ENCODE peak calls at places on chromosome 12, in six cellular contexts. T, F, E, L, H and C are unnamed samples.

GRCh38 chr12:113896194-113896593 is 69.9 kb downstream of the RBM19 start:
- DNase-seq in T (no peak), F (peak), E (no peak), L (no peak), H (peak), C (no peak)

GRCh38 chr12:106740813-106741212 is 33.7 kb upstream of the RIC8B start:
- DNase-seq in T (no peak), F (no peak), E (no peak), L (no peak), H (no peak), C (no peak)

GRCh38 chr12:68888243-68888642 is 44.7 kb downstream of the CPM start:
- DNase-seq in T (no peak), F (no peak), E (no peak), L (no peak), H (no peak), C (no peak)

GRCh38 chr12:108849653-108850052 is 7.7 kb downstream of the SSH1 start:
- DNase-seq in T (no peak), F (no peak), E (peak), L (peak), H (no peak), C (no peak)

GRCh38 chr12:123017753-123018152 is 37.3 kb downstream of the ARL6IP4 start:
- DNase-seq in T (no peak), F (no peak), E (no peak), L (no peak), H (no peak), C (no peak)

GRCh38 chr12:19737019-19737418 is 297.7 kb downstream of the AEBP2 start:
- DNase-seq in T (no peak), F (no peak), E (no peak), L (no peak), H (no peak), C (no peak)

GRCh38 chr12:68532204-68532886 is 78.4 kb upstream of the RAP1B start:
- DNase-seq in T (no peak), F (no peak), E (no peak), L (no peak), H (no peak), C (no peak)

GRCh38 chr12:107079172-107080011 is 14.0 kb downstream of the CRY1 start:
- DNase-seq in T (no peak), F (no peak), E (peak), L (no peak), H (no peak), C (no peak)

GRCh38 chr12:56836317-56836716 is 73.2 kb downstream of the HSD17B6 start:
- DNase-seq in T (no peak), F (no peak), E (no peak), L (no peak), H (no peak), C (peak)

GRCh38 chr12:9378430-9378835 is 170.2 kb upstream of the PZP start:
- DNase-seq in T (no peak), F (peak), E (peak), L (peak), H (peak), C (no peak)

GRCh38 chr12:115155665-115156645 is 472.0 kb upstream of the TBX3 start:
- DNase-seq in T (no peak), F (peak), E (no peak), L (no peak), H (no peak), C (no peak)

GRCh38 chr12:108657130-108657745 is 23.5 kb upstream of the SELPLG start:
- DNase-seq in T (no peak), F (no peak), E (no peak), L (no peak), H (peak), C (no peak)

GRCh38 chr12:42961395-42961794 is 371.8 kb upstream of the PRICKLE1 start:
- DNase-seq in T (no peak), F (no peak), E (no peak), L (no peak), H (no peak), C (no peak)

GRCh38 chr12:56256326-56256960 is 1.7 kb downstream of the ANKRD52 start:
- DNase-seq in T (no peak), F (no peak), E (no peak), L (no peak), H (peak), C (no peak)

GRCh38 chr12:124523071-124523470 is 44.3 kb downstream of the NCOR2 start:
- DNase-seq in T (no peak), F (no peak), E (no peak), L (no peak), H (no peak), C (no peak)
- H3K9ac ChIP-seq in T (no peak), F (no peak), E (no peak), L (no peak), H (no peak), C (no peak)

GRCh38 chr12:58557156-58557555 is 363.1 kb downstream of the LRIG3 start:
- DNase-seq in T (no peak), F (no peak), E (no peak), L (no peak), H (no peak), C (no peak)
- H3K9ac ChIP-seq in T (no peak), F (no peak), E (no peak), L (no peak), H (no peak), C (no peak)

GRCh38 chr12:50627491-50627890 is 122.7 kb downstream of the DIP2B start:
- DNase-seq in T (no peak), F (no peak), E (no peak), L (no peak), H (no peak), C (no peak)

GRCh38 chr12:50620975-50621360 is 116.2 kb downstream of the DIP2B start:
- DNase-seq in T (no peak), F (no peak), E (no peak), L (no peak), H (no peak), C (no peak)

GRCh38 chr12:50621435-50622304 is 116.9 kb downstream of the DIP2B start:
- DNase-seq in T (peak), F (no peak), E (no peak), L (no peak), H (peak), C (no peak)

GRCh38 chr12:50625029-50625875 is 120.5 kb downstream of the DIP2B start:
- DNase-seq in T (no peak), F (no peak), E (no peak), L (no peak), H (no peak), C (no peak)

DNA sequence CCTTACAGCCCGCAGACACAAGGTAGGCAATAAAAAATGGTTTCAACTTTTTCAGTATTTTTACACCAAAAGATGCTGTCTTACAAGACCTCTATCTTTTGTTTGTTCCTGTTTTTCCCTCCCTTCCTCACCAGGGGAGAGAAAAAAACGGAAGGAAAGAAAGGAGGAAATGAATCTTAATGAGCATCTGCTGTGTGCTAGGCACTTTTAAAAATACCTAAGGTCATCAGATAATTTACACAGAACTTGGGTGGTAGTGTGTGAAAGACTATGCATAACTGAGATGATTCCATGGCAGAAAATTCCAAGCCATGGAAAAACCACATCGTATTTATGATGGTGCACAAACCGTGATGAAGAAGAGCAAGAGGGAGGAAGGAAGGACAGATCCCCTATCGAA is 121.2 kb downstream of the DIP2B start:
- DNase-seq in T (no peak), F (no peak), E (no peak), L (no peak), H (no peak), C (no peak)
- H3K9ac ChIP-seq in T (no peak), F (no peak), E (no peak), L (no peak), H (no peak), C (no peak)

GRCh38 chr12:6750506-6750905 is 2.4 kb downstream of the MLF2 start:
- DNase-seq in T (no peak), F (no peak), E (no peak), L (no peak), H (no peak), C (no peak)
- H3K9ac ChIP-seq in T (peak), F (no peak), E (no peak), L (no peak), H (no peak), C (no peak)

GRCh38 chr12:6376965-6377666 is 1.8 kb upstream of the SCNN1A start:
- DNase-seq in T (no peak), F (no peak), E (no peak), L (no peak), H (no peak), C (no peak)

GRCh38 chr12:6377667-6377994 is 2.3 kb upstream of the SCNN1A start:
- DNase-seq in T (no peak), F (no peak), E (no peak), L (no peak), H (no peak), C (peak)

GRCh38 chr12:6375269-6376078 is at the start of gene SCNN1A:
- DNase-seq in T (no peak), F (peak), E (no peak), L (no peak), H (peak), C (peak)

GRCh38 chr12:6374781-6375150 is 597 bp downstream of the SCNN1A start:
- DNase-seq in T (no peak), F (no peak), E (no peak), L (no peak), H (no peak), C (peak)

GRCh38 chr12:6376079-6376941 is 947 bp upstream of the SCNN1A start:
- DNase-seq in T (no peak), F (peak), E (peak), L (peak), H (peak), C (peak)
- H3K9ac ChIP-seq in T (peak), F (peak), E (no peak), L (no peak), H (no peak), C (peak)